ENCODE peak calls at places on chromosome 7, in four cellular contexts. One of them, this sample, is unnamed.

GRCh38 chr7:140562921-140563600 is 77.6 kb downstream of the DENND2A start:
- DNase-seq in K562: no peak
- DNase-seq in IMR-90: peak; percentile 13
- DNase-seq in neural progenitor cell: peak; percentile 26
- DNase-seq in this sample: no peak

GRCh38 chr7:87148332-87148955 is 3.8 kb upstream of the DMTF1 start:
- DNase-seq in K562: peak; percentile 60
- DNase-seq in neural progenitor cell: peak; percentile 21
- DNase-seq in IMR-90: peak; percentile 26
- DNase-seq in this sample: peak; percentile 31

GRCh38 chr7:149302222-149302621 is 40.2 kb downstream of the ZNF783 start:
- DNase-seq in IMR-90: no peak
- DNase-seq in K562: no peak
- DNase-seq in neural progenitor cell: no peak
- DNase-seq in this sample: no peak

GRCh38 chr7:117389871-117390270 is 37.4 kb downstream of the ASZ1 start:
- DNase-seq in neural progenitor cell: no peak
- DNase-seq in K562: no peak
- DNase-seq in IMR-90: no peak
- DNase-seq in this sample: no peak

GRCh38 chr7:128791968-128792319 is at the start of gene CCDC136:
- DNase-seq in IMR-90: peak; percentile 27
- DNase-seq in neural progenitor cell: no peak
- DNase-seq in K562: no peak
- DNase-seq in this sample: no peak

GRCh38 chr7:356691-357462 is 66.9 kb downstream of the FOXL3 start:
- DNase-seq in neural progenitor cell: no peak
- DNase-seq in IMR-90: no peak
- DNase-seq in K562: no peak
- DNase-seq in this sample: no peak

GRCh38 chr7:37359180-37359579 is 89.5 kb downstream of the ELMO1 start:
- DNase-seq in K562: no peak
- DNase-seq in IMR-90: no peak
- DNase-seq in neural progenitor cell: no peak
- DNase-seq in this sample: no peak

GRCh38 chr7:28697898-28698563 is 260.1 kb downstream of the TRIL start:
- DNase-seq in K562: no peak
- DNase-seq in IMR-90: no peak
- DNase-seq in neural progenitor cell: no peak
- DNase-seq in this sample: no peak

GRCh38 chr7:110075450-110075849 is 1015.5 kb upstream of the LRRN3 start:
- DNase-seq in neural progenitor cell: no peak
- DNase-seq in IMR-90: no peak
- DNase-seq in K562: no peak
- DNase-seq in this sample: no peak

GRCh38 chr7:150990416-150991186 is at the start of gene NOS3:
- DNase-seq in K562: no peak
- DNase-seq in neural progenitor cell: no peak
- DNase-seq in IMR-90: no peak
- DNase-seq in this sample: no peak

GRCh38 chr7:101015626-101016025 is 4.3 kb upstream of the MUC17 start:
- DNase-seq in neural progenitor cell: no peak
- DNase-seq in K562: no peak
- DNase-seq in IMR-90: no peak
- DNase-seq in this sample: no peak

GRCh38 chr7:101554584-101555268 is 74.4 kb downstream of the MYL10 start:
- DNase-seq in IMR-90: no peak
- DNase-seq in K562: no peak
- DNase-seq in neural progenitor cell: no peak
- DNase-seq in this sample: no peak

DNA sequence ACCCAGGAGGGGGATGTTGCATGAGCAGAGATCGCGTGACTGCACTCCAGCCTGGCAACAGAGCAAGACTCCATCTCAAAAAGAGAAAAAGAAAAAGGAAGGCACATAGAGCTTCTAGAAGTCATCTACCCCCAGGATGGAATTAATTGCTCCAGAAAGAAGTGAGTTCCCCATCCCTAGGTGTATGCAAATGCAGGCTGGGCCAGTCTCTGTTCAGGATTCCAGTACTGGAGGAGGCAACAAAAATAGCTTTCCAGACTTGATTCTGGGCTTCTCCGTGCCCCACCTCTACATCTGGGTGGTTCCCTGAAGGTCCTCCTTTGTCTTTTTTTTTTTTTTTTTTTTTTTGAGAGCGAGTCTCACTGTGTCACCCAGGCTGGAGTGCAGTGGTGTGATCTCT is 28.6 kb downstream of the CASTOR2 start:
- DNase-seq in neural progenitor cell: no peak
- DNase-seq in K562: no peak
- DNase-seq in IMR-90: no peak
- DNase-seq in this sample: no peak
- H4K20me1 ChIP-seq in neural progenitor cell: peaks cover 68% of the 10 kb centered on the region
- H4K20me1 ChIP-seq in K562: no peaks in the 10 kb centered on the region
- H4K20me1 ChIP-seq in IMR-90: peaks cover 45% of the 10 kb centered on the region
- H4K20me1 ChIP-seq in this sample: no peaks in the 10 kb centered on the region

GRCh38 chr7:6652446-6653011 is 15.4 kb downstream of the ZNF316 start:
- DNase-seq in IMR-90: no peak
- DNase-seq in K562: no peak
- DNase-seq in neural progenitor cell: no peak
- DNase-seq in this sample: no peak
- H3K36me3 ChIP-seq in IMR-90: peaks cover 81% of the 10 kb centered on the region
- H3K36me3 ChIP-seq in K562: peaks cover 65% of the 10 kb centered on the region
- H3K36me3 ChIP-seq in neural progenitor cell: no peaks in the 10 kb centered on the region
- H3K36me3 ChIP-seq in this sample: no peaks in the 10 kb centered on the region

GRCh38 chr7:2000801-2001321 is 231.9 kb downstream of the MAD1L1 start:
- DNase-seq in IMR-90: no peak
- DNase-seq in neural progenitor cell: no peak
- DNase-seq in K562: no peak
- DNase-seq in this sample: no peak

GRCh38 chr7:2000153-2000687 is 232.5 kb downstream of the MAD1L1 start:
- DNase-seq in K562: no peak
- DNase-seq in neural progenitor cell: no peak
- DNase-seq in IMR-90: no peak
- DNase-seq in this sample: no peak

GRCh38 chr7:1997537-1998076 is 235.1 kb downstream of the MAD1L1 start:
- DNase-seq in neural progenitor cell: no peak
- DNase-seq in IMR-90: no peak
- DNase-seq in K562: no peak
- DNase-seq in this sample: no peak

GRCh38 chr7:1998146-1998545 is 234.6 kb downstream of the MAD1L1 start:
- DNase-seq in IMR-90: no peak
- DNase-seq in neural progenitor cell: no peak
- DNase-seq in K562: no peak
- DNase-seq in this sample: no peak

DNA sequence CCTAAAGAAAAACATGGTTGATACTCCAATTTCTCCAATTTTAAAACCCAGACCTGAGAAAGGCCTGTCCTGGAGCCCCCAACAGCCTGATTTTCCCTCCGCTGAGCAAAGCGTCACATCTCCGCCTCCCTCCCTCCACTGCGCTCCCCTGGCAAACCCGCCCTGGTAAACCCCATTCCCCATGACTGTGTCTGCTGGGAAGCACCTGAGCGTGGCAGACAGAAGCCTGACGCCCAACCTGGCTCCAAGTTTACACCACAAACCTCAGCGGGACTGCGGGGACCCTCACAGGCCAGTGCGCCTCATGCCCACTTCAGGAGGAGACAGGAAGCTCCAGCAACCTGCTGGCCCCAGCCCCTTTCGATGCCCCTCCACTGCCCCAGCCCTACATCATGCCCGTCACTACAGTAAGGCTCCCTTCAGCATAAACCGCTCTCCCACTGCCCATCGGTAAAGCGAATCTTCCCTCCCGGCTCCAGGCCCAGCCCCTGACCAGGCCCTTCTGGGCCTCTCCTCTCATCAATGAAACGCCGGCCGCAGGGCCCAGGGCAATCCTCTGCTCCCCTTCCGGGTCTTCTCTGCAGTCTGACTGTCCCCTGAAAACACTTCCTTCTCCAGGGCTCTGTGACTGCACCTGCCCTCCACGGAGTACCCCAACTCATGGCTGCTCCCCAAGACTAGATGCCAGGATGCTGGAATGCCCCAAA is 233.3 kb downstream of the MAD1L1 start:
- DNase-seq in neural progenitor cell: no peak
- DNase-seq in IMR-90: no peak
- DNase-seq in K562: no peak
- DNase-seq in this sample: no peak
- H4K20me1 ChIP-seq in neural progenitor cell: no peaks in the 10 kb centered on the region
- H4K20me1 ChIP-seq in IMR-90: no peaks in the 10 kb centered on the region
- H4K20me1 ChIP-seq in K562: no peaks in the 10 kb centered on the region
- H4K20me1 ChIP-seq in this sample: no peaks in the 10 kb centered on the region

GRCh38 chr7:99359465-99360154 is 14.9 kb upstream of the ARPC1B start:
- DNase-seq in IMR-90: no peak
- DNase-seq in K562: no peak
- DNase-seq in neural progenitor cell: peak; percentile 47
- DNase-seq in this sample: no peak
- H3K36me3 ChIP-seq in IMR-90: peaks cover 45% of the 10 kb centered on the region
- H3K36me3 ChIP-seq in K562: peaks cover 72% of the 10 kb centered on the region
- H3K36me3 ChIP-seq in neural progenitor cell: no peaks in the 10 kb centered on the region
- H3K36me3 ChIP-seq in this sample: peaks cover 3% of the 10 kb centered on the region

DNA sequence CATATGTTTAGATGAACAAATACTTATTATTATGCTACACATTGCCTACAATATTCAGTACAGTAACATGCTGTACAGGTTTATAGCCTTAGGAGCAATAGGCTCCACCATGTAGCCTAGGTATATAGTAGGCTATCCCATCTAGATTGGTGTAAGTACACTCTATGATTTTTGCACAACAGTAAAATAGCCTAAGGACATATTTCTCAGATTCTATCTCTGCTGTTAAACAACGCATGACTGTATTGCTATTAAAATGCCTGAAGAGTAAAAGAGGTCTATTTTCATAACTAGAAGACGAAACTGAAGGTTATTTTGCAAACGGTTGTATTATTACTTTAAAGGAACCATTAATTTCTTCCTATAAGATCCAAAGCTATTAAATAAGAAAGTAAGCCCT is 88.3 kb downstream of the SEMA3A start:
- DNase-seq in IMR-90: no peak
- DNase-seq in K562: no peak
- DNase-seq in neural progenitor cell: no peak
- DNase-seq in this sample: no peak
- H4K20me1 ChIP-seq in IMR-90: no peaks in the 10 kb centered on the region
- H4K20me1 ChIP-seq in K562: no peaks in the 10 kb centered on the region
- H4K20me1 ChIP-seq in neural progenitor cell: peaks cover 13% of the 10 kb centered on the region
- H4K20me1 ChIP-seq in this sample: no peaks in the 10 kb centered on the region

DNA sequence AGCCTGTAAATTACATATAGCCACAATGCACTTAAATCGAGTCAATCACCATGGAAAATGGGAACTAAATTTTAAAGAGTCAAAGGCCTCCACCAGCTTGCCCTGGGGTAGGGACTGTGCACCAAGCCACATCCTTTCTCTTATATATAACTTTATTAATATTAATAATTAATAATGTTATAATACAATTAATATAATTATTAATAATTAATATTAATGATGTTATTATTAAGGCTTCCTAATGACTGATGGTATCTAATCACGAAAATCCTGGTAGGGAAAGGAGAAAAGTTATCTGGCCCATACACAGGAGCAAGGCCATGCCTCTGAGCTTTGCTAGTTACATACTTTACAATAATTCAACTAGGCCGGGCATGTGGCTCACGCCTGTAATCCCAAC is 67.2 kb upstream of the DGKI start:
- DNase-seq in IMR-90: no peak
- DNase-seq in neural progenitor cell: no peak
- DNase-seq in K562: no peak
- DNase-seq in this sample: no peak
- H3K36me3 ChIP-seq in IMR-90: peaks cover 49% of the 10 kb centered on the region
- H3K36me3 ChIP-seq in neural progenitor cell: no peaks in the 10 kb centered on the region
- H3K36me3 ChIP-seq in K562: peaks cover 70% of the 10 kb centered on the region
- H3K36me3 ChIP-seq in this sample: peaks cover 15% of the 10 kb centered on the region